ENCODE peak calls at places on chromosomes 1 and 21, in four cellular contexts. L is tibial artery, A is Panc1, K is fibroblast of lung. C is an unnamed sample. For H3K9me3 and H3K27me3, the result is how much of the 10 kb centered on the place peaks cover.

GRCh38 chr21:44829507-44830092 is 11.7 kb upstream of the SUMO3 start:
- DNase-seq in K (no peak), L (no peak), A (no peak), C (no peak)

GRCh38 chr1:178267646-178268094 is 173.8 kb downstream of the RASAL2 start:
- DNase-seq in L (no peak), A (no peak), K (peak), C (no peak)

GRCh38 chr1:204726478-204726877 is 40.9 kb upstream of the LRRN2 start:
- DNase-seq in A (no peak), K (peak), L (no peak), C (peak)

GRCh38 chr1:8097077-8097799 is 71.1 kb upstream of the ERRFI1 start:
- DNase-seq in K (peak), L (no peak), A (peak), C (peak)

GRCh38 chr21:14686466-14687276 is 140.6 kb upstream of the SAMSN1 start:
- DNase-seq in A (no peak), K (peak), L (no peak), C (no peak)

GRCh38 chr1:96979287-96979686 is 257.7 kb downstream of the PTBP2 start:
- DNase-seq in K (peak), A (no peak), L (no peak), C (no peak)

GRCh38 chr21:45450741-45451740 is 46.1 kb downstream of the COL18A1 start:
- DNase-seq in A (no peak), K (peak), L (no peak), C (no peak)

GRCh38 chr1:183711691-183712401 is 58.7 kb upstream of the APOBEC4 start:
- DNase-seq in K (peak), A (no peak), L (no peak), C (peak)

GRCh38 chr21:26513212-26513611 is 59.9 kb downstream of the CYYR1 start:
- DNase-seq in L (no peak), K (peak), A (no peak), C (peak)

GRCh38 chr1:19529570-19530145 is 44.3 kb upstream of the CAPZB start:
- DNase-seq in A (no peak), K (no peak), L (no peak), C (no peak)

GRCh38 chr1:193634470-193634869 is 448.1 kb upstream of the B3GALT2 start:
- DNase-seq in A (no peak), L (no peak), K (no peak), C (no peak)

GRCh38 chr1:170096806-170097340 is 22.4 kb upstream of the KIFAP3 start:
- DNase-seq in L (no peak), A (no peak), K (no peak), C (no peak)

GRCh38 chr1:8816831-8817412 is 518 bp downstream of the RERE start:
- DNase-seq in L (peak), A (no peak), K (peak), C (no peak)

DNA sequence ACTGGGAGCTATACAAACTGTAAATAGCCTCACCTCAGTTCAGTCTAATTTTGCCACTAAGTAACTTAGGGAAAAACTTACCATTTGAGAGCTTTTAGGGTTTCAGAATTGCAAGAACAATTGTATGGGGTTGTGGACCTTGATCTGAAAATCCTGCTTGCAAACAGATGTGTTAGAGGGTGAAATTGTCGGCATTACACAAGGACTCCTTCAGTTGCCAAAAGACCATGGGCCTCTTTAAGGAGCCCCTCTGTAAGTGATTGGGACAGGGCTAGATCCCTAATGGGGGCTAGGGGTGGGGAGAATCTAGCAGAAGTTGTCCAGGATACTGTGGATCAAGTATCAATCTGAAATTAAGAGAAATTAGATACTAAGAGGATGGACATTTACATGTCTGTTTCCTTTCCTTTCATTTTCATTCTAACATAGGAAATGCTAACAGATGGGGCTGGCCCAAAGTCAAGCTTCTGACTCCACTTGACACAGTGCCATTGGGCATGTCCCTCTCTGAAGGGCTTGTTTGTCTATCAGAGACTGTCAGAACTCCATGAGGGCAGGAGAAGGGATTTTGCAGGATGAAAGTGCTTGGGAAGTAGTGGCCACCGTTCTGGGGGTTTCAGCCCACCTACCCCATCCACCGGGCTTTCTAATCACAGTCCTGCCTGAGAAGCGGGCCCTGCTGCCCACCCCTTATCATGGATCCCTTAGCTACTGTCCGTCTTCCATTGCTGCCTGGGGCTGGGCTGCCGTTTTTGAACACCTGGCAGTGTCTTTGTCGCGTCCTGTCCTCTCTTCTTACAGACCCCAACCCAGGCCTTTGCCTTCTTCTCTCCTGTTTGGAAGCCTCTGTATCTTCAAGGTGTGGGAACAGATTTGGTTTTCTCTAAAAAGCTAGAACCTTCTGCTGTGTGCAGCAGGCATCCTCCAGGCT is 54.7 kb downstream of the STUM start:
- DNase-seq in L (peak), K (peak), A (no peak), C (peak)
- H3K4me3 ChIP-seq in L (peak), K (peak), A (no peak), C (peak)

GRCh38 chr1:152514715-152515453 is 602 bp downstream of the CRCT1 start:
- DNase-seq in A (no peak), K (no peak), L (no peak), C (no peak)

GRCh38 chr1:152513081-152513480 is 1.2 kb upstream of the CRCT1 start:
- DNase-seq in A (no peak), K (no peak), L (no peak), C (no peak)

GRCh38 chr1:152510503-152510902 is at the start of gene LCE5A:
- DNase-seq in K (no peak), L (no peak), A (no peak), C (no peak)

GRCh38 chr1:152515454-152515823 is 1.2 kb downstream of the CRCT1 start:
- DNase-seq in L (no peak), A (no peak), K (peak), C (peak)

DNA sequence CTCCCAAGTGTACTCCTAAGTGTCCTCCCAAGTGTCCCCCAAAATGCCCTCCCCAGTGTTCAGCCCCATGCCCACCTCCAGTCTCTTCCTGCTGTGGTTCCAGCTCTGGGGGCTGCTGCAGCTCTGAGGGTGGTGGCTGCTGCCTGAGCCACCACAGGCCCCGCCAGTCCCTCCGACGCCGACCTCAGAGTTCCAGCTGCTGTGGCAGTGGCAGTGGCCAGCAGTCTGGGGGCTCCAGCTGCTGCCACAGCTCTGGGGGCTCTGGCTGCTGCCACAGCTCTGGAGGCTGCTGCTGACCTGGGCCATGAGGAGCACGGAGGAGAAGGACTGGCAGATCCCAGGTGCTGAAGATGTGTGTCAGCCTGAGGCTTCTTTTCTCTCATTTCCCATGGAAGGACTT is 993 bp downstream of the LCE5A start:
- DNase-seq in A (no peak), L (no peak), K (no peak), C (no peak)
- H3K9me3 ChIP-seq in A (under half), L (under half), K (under half), C (under half)

GRCh38 chr1:83765125-83765524 is 233.8 kb downstream of the TTLL7 start:
- DNase-seq in A (no peak), K (no peak), L (no peak), C (no peak)
- H3K27me3 ChIP-seq in A (under half), K (under half), L (under half), C (under half)

GRCh38 chr1:236282719-236283118 is 961 bp upstream of the ERO1B start:
- DNase-seq in A (no peak), K (no peak), L (no peak), C (no peak)
- H3K4me3 ChIP-seq in A (peak), K (no peak), L (peak), C (peak)